ENCODE peak calls at places on chromosomes 4 and X, in four cellular contexts. F is AG04449, A is fibroblast of pulmonary artery, U is heart right ventricle. K is an unnamed sample.

GRCh38 chrX:129654652-129655546 is at the start of gene APLN:
- DNase-seq in A (peak), F (no peak), U (peak), K (no peak)

GRCh38 chr4:145851516-145852201 is 87.0 kb downstream of the ZNF827 start:
- DNase-seq in U (no peak), F (no peak), A (no peak), K (no peak)

GRCh38 chr4:110671679-110672078 is 48.8 kb upstream of the PITX2 start:
- DNase-seq in F (no peak), A (no peak), U (no peak), K (no peak)

GRCh38 chr4:2275546-2276251 is 13.8 kb upstream of the MXD4 start:
- DNase-seq in A (no peak), F (no peak), U (no peak), K (no peak)

GRCh38 chr4:8922481-8922880 is 50.8 kb upstream of the HMX1 start:
- DNase-seq in A (no peak), F (no peak), U (no peak), K (no peak)

GRCh38 chr4:128301979-128302378 is 14.4 kb upstream of the PGRMC2 start:
- DNase-seq in U (no peak), F (no peak), A (peak), K (no peak)

GRCh38 chr4:102827674-102828496 is 534 bp upstream of the UBE2D3 start:
- DNase-seq in F (peak), A (peak), U (peak), K (peak)

GRCh38 chr4:85724801-85725548 is 250.0 kb downstream of the ARHGAP24 start:
- DNase-seq in A (peak), U (no peak), F (no peak), K (no peak)

GRCh38 chr4:187157380-187157958 is 433.8 kb upstream of the FAT1 start:
- DNase-seq in U (no peak), F (no peak), A (no peak), K (no peak)

GRCh38 chr4:147547314-147548056 is 66.6 kb downstream of the EDNRA start:
- DNase-seq in F (no peak), A (peak), U (no peak), K (no peak)

GRCh38 chr4:77193511-77194236 is 36.7 kb downstream of the CCNG2 start:
- DNase-seq in F (no peak), A (no peak), U (peak), K (no peak)

GRCh38 chrX:69991685-69992084 is 58.1 kb downstream of the AWAT2 start:
- DNase-seq in U (no peak), F (no peak), A (no peak), K (no peak)

GRCh38 chrX:40166582-40166981 is 68.8 kb upstream of the BCOR start:
- DNase-seq in A (no peak), U (no peak), F (no peak), K (no peak)

GRCh38 chrX:32774966-32775365 is 436.4 kb downstream of the DMD start:
- DNase-seq in U (no peak), F (no peak), A (no peak), K (no peak)

GRCh38 chr4:42280327-42281095 is 116.8 kb upstream of the SHISA3 start:
- DNase-seq in F (no peak), A (peak), U (no peak), K (no peak)

GRCh38 chr4:84418032-84418709 is 80.9 kb downstream of the NKX6-1 start:
- DNase-seq in F (no peak), A (no peak), U (no peak), K (no peak)

GRCh38 chr4:189059996-189060570 is 880.6 kb upstream of the FRG1 start:
- DNase-seq in F (peak), A (no peak), U (no peak), K (peak)

GRCh38 chrX:71301195-71301924 is at the start of gene ITGB1BP2:
- DNase-seq in A (peak), F (no peak), U (peak), K (no peak)

GRCh38 chr4:68288046-68288740 is 42.7 kb upstream of the TMPRSS11B start:
- DNase-seq in U (no peak), F (no peak), A (no peak), K (no peak)

GRCh38 chrX:46549914-46550313 is 4.7 kb upstream of the ZNF674 start:
- DNase-seq in F (no peak), A (no peak), U (no peak), K (no peak)

GRCh38 chr4:42750091-42750490 is 93.2 kb upstream of the ATP8A1 start:
- DNase-seq in U (peak), A (peak), F (no peak), K (no peak)

GRCh38 chr4:164616961-164617360 is 137.0 kb upstream of the SMIM31 start:
- DNase-seq in U (no peak), A (no peak), F (no peak), K (no peak)

GRCh38 chr4:61202638-61203495 is 2.7 kb downstream of the ADGRL3 start:
- DNase-seq in U (no peak), F (no peak), A (peak), K (no peak)

GRCh38 chr4:61200991-61201526 is 933 bp downstream of the ADGRL3 start:
- DNase-seq in U (no peak), A (peak), F (no peak), K (no peak)

GRCh38 chr4:61200195-61200990 is at the start of gene ADGRL3:
- DNase-seq in U (peak), A (peak), F (no peak), K (no peak)

GRCh38 chr4:61201562-61202099 is 1.5 kb downstream of the ADGRL3 start:
- DNase-seq in U (peak), A (peak), F (no peak), K (no peak)

GRCh38 chr4:61202100-61202637 is 2.0 kb downstream of the ADGRL3 start:
- DNase-seq in U (no peak), A (peak), F (no peak), K (no peak)
- TF ChIP-seq CTCF in U (no peak), A (peak), F (no peak), K (no peak)

DNA sequence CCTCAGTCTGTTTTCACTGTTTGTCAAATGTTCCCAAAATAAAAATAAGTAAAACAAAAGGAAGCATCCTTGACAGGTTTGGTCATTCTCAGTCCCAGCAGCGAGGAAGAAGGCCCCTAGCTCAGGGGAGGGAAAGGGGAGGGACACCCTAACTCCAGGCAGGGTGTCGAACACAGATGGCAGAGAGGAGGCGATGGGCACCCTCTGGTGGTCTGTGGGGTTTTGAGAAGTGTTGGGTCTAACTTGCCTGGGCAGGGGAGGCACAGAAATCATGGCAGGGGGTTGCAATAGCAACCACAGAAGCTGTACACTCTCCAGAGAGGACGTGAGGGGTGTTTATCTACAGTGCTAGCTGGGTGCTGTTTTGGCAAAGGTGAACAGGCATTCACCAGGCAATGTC is 229.8 kb upstream of the SFRP2 start:
- DNase-seq in F (no peak), U (no peak), A (no peak), K (no peak)
- H3K4me3 ChIP-seq in F (no peak), U (no peak), A (no peak), K (no peak)

GRCh38 chr4:10074767-10075105 is 41.9 kb downstream of the WDR1 start:
- DNase-seq in U (no peak), A (peak), F (no peak), K (no peak)
- TF ChIP-seq CTCF in U (no peak), A (peak), F (peak), K (peak)

GRCh38 chrX:136339702-136340101 is 38.9 kb downstream of the ADGRG4 start:
- DNase-seq in U (no peak), A (no peak), F (no peak), K (no peak)
- H3K4me3 ChIP-seq in U (no peak), A (no peak), F (no peak), K (no peak)

GRCh38 chrX:142238536-142238935 is 33.4 kb upstream of the MAGEC2 start:
- DNase-seq in U (no peak), F (no peak), A (no peak), K (no peak)
- TF ChIP-seq CTCF in U (no peak), F (no peak), A (no peak), K (no peak)

K was measured in AG09309.